ENCODE peak calls at places on chromosomes 6 and 20, in six cellular contexts. P, V, L, H, A and F are unnamed samples. For H3K27me3 and H3K36me3, the result is how much of the 10 kb centered on the place peaks cover.

GRCh38 chr6:5203571-5203970 is 57.2 kb downstream of the LYRM4 start:
- DNase-seq in P (no peak), V (no peak), L (no peak), H (no peak), A (no peak), F (no peak)

GRCh38 chr20:61262514-61262913 is 10.5 kb downstream of the CDH4 start:
- DNase-seq in P (no peak), V (no peak), L (no peak), H (no peak), A (no peak), F (no peak)

GRCh38 chr6:117156701-117157100 is 108.7 kb upstream of the VGLL2 start:
- DNase-seq in P (no peak), V (peak), L (no peak), H (no peak), A (no peak), F (no peak)

GRCh38 chr6:169479783-169480495 is 221.9 kb downstream of the WDR27 start:
- DNase-seq in P (no peak), V (no peak), L (no peak), H (no peak), A (no peak), F (no peak)

GRCh38 chr20:5524886-5525285 is 208.1 kb upstream of the PROKR2 start:
- DNase-seq in P (peak), V (no peak), L (no peak), H (no peak), A (no peak), F (no peak)

GRCh38 chr6:40634429-40634828 is 47.3 kb upstream of the LRFN2 start:
- DNase-seq in P (no peak), V (no peak), L (no peak), H (no peak), A (no peak), F (no peak)

GRCh38 chr6:13986700-13987399 is 62.1 kb downstream of the RNF182 start:
- DNase-seq in P (no peak), V (no peak), L (no peak), H (no peak), A (no peak), F (no peak)

GRCh38 chr6:64062960-64063683 is 427.5 kb downstream of the PHF3 start:
- DNase-seq in P (no peak), V (no peak), L (no peak), H (no peak), A (no peak), F (no peak)

GRCh38 chr6:18360188-18360587 is 27.0 kb upstream of the RNF144B start:
- DNase-seq in P (no peak), V (no peak), L (no peak), H (no peak), A (no peak), F (no peak)

GRCh38 chr20:62829231-62830230 is 12.7 kb downstream of the COL9A3 start:
- DNase-seq in P (no peak), V (no peak), L (no peak), H (no peak), A (no peak), F (peak)

GRCh38 chr6:158050955-158051354 is 69.3 kb downstream of the SYNJ2 start:
- DNase-seq in P (no peak), V (no peak), L (no peak), H (no peak), A (no peak), F (no peak)

GRCh38 chr20:57281900-57282299 is 15.5 kb upstream of the BMP7 start:
- DNase-seq in P (no peak), V (no peak), L (no peak), H (no peak), A (no peak), F (no peak)

GRCh38 chr20:10828221-10828620 is 154.4 kb upstream of the JAG1 start:
- DNase-seq in P (no peak), V (no peak), L (no peak), H (no peak), A (no peak), F (no peak)

GRCh38 chr20:17795449-17796095 is 95.8 kb downstream of the BANF2 start:
- DNase-seq in P (peak), V (no peak), L (no peak), H (no peak), A (no peak), F (no peak)

GRCh38 chr20:62001178-62001715 is 64.4 kb downstream of the TAF4 start:
- DNase-seq in P (no peak), V (no peak), L (no peak), H (no peak), A (no peak), F (no peak)

GRCh38 chr20:54468082-54468481 is 7.3 kb upstream of the DOK5 start:
- DNase-seq in P (peak), V (no peak), L (no peak), H (no peak), A (no peak), F (no peak)

GRCh38 chr6:19827903-19828302 is 9.3 kb upstream of the ID4 start:
- DNase-seq in P (no peak), V (no peak), L (no peak), H (no peak), A (no peak), F (no peak)

GRCh38 chr6:53269827-53270226 is 78.9 kb downstream of the ELOVL5 start:
- DNase-seq in P (no peak), V (no peak), L (no peak), H (no peak), A (no peak), F (no peak)

DNA sequence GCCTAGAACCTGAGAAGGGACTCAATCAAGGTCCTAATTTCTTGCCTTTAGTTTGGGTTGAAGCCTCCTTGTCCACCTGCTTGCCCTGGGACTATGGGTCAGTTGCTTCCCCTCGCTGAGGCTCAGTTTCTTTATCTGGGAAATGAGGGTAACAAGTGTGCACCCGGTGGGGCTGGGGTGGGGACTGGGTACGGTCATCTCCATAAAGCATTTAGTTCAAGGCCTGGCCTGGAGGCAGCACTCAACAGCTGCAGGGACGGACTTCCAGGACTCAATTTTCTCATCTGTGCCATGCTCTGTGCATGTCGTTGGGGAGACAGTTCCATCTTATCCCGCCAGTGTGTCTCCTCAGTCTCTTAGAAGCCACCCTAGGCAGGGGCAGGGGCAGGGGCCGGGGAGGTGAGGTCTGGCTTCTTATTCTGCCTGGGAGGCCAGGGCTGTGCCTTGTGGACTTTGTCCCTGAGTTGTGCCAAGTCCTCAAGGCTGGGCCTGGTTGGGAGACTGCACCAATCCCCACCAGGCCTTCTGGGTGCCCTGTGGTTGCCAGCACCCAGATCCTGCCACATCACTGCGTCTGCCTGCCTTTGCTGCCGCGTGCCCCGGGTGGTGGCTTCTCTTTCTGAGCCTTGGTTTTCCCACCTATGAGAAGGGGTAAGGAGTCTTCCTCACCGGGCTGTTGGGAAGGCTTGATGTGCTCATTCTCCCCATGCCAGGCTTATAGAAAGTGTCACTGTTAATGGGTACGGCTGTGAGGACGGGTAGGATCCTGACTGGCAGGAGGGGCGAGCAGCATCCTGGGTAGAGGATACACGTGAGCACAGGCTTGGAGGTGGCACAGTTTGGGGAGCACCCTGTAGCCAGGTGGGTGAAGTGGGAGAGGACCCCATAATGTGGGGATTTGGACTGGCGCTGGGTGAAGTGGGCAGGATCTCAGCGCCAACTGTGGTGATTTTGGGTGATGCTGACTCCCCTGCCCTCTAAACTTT is 8.6 kb downstream of the SRC start:
- DNase-seq in P (no peak), V (no peak), L (no peak), H (peak), A (no peak), F (peak)
- H3K4me3 ChIP-seq in P (no peak), V (no peak), L (no peak), H (no peak), A (no peak), F (no peak)

GRCh38 chr20:51184289-51184688 is 161.4 kb upstream of the KCNG1 start:
- DNase-seq in P (no peak), V (no peak), L (no peak), H (no peak), A (no peak), F (no peak)
- H3K27me3 ChIP-seq in P (under half), V (under half), L (under half), H (under half), A (under half), F (under half)

DNA sequence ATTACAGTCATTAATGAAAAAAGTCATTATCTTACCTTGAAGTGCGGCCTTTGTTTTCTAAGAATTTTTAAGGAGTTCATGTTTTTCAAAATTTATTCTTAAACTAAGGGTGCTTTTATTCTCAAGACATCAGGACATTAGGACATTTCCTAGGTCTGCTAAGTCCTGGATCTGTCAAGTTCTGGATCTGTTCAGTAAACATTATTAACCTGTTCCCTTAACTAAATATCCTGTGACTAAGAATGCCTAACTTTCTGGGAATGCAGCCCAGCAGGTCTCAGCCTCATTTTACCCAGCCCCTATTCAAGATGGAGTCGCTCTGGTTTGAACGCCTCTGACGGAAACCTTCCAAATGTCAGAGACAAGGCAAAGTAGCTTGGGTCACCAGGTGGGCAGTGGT is 302.6 kb downstream of the SYNE1 start:
- DNase-seq in P (no peak), V (no peak), L (no peak), H (no peak), A (no peak), F (no peak)
- H3K36me3 ChIP-seq in P (under half), V (under half), L (under half), H (half or more), A (under half), F (under half)

GRCh38 chr20:13784271-13784892 is 337 bp downstream of the ESF1 start:
- DNase-seq in P (no peak), V (no peak), L (no peak), H (no peak), A (no peak), F (no peak)

GRCh38 chr20:13786143-13786828 is 1.5 kb downstream of the NDUFAF5 start:
- DNase-seq in P (no peak), V (no peak), L (no peak), H (no peak), A (no peak), F (no peak)

GRCh38 chr20:13784893-13785715 is at the start of the genes ESF1 and NDUFAF5:
- DNase-seq in P (peak), V (peak), L (peak), H (peak), A (peak), F (peak)

GRCh38 chr20:13778827-13779226 is 5.9 kb downstream of the ESF1 start:
- DNase-seq in P (no peak), V (no peak), L (no peak), H (no peak), A (no peak), F (no peak)

DNA sequence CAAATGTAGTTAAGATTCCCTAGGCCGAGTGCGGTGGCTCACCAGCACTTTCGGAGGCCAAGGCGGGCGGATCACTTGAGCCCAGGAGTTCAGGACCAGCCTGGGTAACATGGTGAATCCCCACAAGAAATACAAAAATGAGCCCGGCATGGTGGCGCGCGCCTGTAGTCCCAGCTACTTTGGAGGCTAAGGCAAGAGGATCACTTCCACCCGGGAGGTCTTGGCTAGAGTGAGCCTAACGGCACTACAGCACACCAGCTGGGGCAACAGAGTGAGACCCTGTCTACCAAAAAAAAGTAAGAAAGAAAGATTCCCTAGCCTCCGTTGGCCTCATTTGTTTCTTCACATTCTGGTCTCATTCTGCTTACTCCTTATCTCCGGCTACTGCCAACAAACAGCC is 1.2 kb downstream of the ESF1 start:
- DNase-seq in P (no peak), V (no peak), L (no peak), H (no peak), A (no peak), F (no peak)
- H3K4me3 ChIP-seq in P (peak), V (no peak), L (peak), H (no peak), A (no peak), F (peak)

GRCh38 chr20:20362774-20363435 is 5.0 kb upstream of the INSM1 start:
- DNase-seq in P (no peak), V (no peak), L (no peak), H (no peak), A (no peak), F (peak)

GRCh38 chr20:20358801-20359200 is 9.1 kb upstream of the INSM1 start:
- DNase-seq in P (no peak), V (no peak), L (no peak), H (no peak), A (no peak), F (no peak)

GRCh38 chr20:20363449-20364015 is 4.4 kb upstream of the INSM1 start:
- DNase-seq in P (no peak), V (no peak), L (no peak), H (no peak), A (no peak), F (peak)

GRCh38 chr20:20360464-20360863 is 7.4 kb upstream of the INSM1 start:
- DNase-seq in P (peak), V (no peak), L (no peak), H (no peak), A (no peak), F (peak)

GRCh38 chr20:20359628-20360027 is 8.3 kb upstream of the INSM1 start:
- DNase-seq in P (no peak), V (no peak), L (no peak), H (no peak), A (no peak), F (no peak)
- H3K27me3 ChIP-seq in P (half or more), V (half or more), L (under half), H (under half), A (under half), F (under half)

GRCh38 chr20:35021831-35022230 is 66.2 kb downstream of the MYH7B start:
- DNase-seq in P (no peak), V (no peak), L (no peak), H (no peak), A (no peak), F (no peak)
- H3K36me3 ChIP-seq in P (under half), V (under half), L (under half), H (half or more), A (under half), F (under half)

DNA sequence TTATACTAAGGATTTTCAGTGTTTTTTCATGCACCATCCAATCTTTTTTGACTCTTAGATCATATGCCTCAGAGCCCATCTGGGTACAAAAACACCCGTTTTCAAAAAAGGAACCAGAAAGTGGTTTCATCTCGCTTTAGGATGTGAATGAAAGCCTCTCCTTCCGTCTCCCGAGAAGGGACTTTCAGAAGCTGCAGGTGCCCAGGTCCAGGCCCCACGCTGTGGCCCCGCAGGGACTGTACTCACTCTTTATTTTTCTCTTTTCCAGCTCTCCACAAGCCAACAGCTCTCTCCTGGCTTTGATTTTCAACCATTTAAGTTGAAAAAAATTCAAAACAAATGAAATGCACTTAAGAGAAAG is 467.5 kb downstream of the PREX1 start:
- DNase-seq in P (no peak), V (no peak), L (no peak), H (no peak), A (no peak), F (no peak)
- H3K4me3 ChIP-seq in P (no peak), V (no peak), L (no peak), H (no peak), A (no peak), F (no peak)

GRCh38 chr20:2796011-2796660 is 4.3 kb downstream of the CPXM1 start:
- DNase-seq in P (no peak), V (no peak), L (no peak), H (no peak), A (no peak), F (no peak)

GRCh38 chr20:2794202-2794748 is 6.2 kb downstream of the CPXM1 start:
- DNase-seq in P (no peak), V (no peak), L (no peak), H (no peak), A (no peak), F (no peak)

GRCh38 chr20:2797136-2797983 is 3.1 kb downstream of the CPXM1 start:
- DNase-seq in P (no peak), V (no peak), L (no peak), H (no peak), A (no peak), F (no peak)

GRCh38 chr20:2794866-2795447 is 5.5 kb downstream of the CPXM1 start:
- DNase-seq in P (no peak), V (no peak), L (no peak), H (no peak), A (no peak), F (no peak)

GRCh38 chr20:2795451-2795850 is 5.0 kb downstream of the CPXM1 start:
- DNase-seq in P (no peak), V (no peak), L (no peak), H (no peak), A (no peak), F (no peak)
- H3K27me3 ChIP-seq in P (under half), V (under half), L (under half), H (under half), A (under half), F (under half)

GRCh38 chr6:78947529-78947928 is 80.2 kb downstream of the IRAK1BP1 start:
- DNase-seq in P (no peak), V (no peak), L (no peak), H (no peak), A (no peak), F (no peak)
- H3K36me3 ChIP-seq in P (half or more), V (under half), L (under half), H (half or more), A (half or more), F (under half)

DNA sequence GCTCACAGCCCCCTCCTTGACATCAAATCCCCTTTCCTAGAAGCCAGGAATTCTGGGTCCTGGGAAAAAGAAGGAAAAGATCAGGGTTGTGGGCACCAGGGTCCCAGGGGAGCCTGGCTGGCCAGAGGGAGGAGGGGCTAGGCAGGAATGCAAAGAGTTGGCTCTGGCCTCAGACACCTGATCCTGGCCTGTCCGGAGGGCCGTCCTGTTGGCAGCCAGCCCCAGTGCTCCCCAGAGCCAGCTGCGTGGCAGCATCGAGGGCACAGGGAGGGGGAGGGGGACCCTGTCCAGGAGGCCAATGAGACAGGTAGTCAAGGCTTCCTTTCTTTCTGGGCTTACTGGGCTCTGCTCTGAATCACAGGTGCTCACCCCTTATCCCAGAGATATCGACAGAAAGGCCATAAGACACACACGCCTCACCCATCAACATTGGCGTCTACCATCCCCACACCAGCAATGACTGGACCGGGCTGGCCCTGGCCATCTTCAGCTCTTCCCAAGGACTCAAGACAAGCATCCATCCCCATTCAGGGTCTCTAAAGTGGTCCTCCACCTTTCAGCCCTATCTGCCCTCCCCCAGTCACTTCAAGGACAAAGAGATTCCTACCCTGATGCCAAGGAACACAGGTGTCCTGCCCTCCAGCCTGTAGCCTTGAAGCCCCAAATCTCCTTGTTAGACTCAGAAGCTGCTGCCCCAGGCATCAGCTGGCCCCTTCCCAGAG is 723 bp downstream of the COL11A2 start:
- DNase-seq in P (no peak), V (no peak), L (no peak), H (no peak), A (no peak), F (peak)
- H3K4me3 ChIP-seq in P (peak), V (peak), L (no peak), H (no peak), A (peak), F (peak)